ENCODE peak calls at places on chromosomes 1 and 21, in four cellular contexts. S, D, W and U are unnamed samples.
A peak's percentile ranks its signal among the peaks of the same experiment; 100 is the strongest.

GRCh38 chr21:33948096-33948950 is 32.7 kb upstream of the ATP5PO start:
- DNase-seq in W (no peak), S (peak; percentile 57), D (peak; percentile 53), U (no peak)

GRCh38 chr21:36768496-36768895 is 69.6 kb downstream of the SIM2 start:
- DNase-seq in D (no peak), W (no peak), S (no peak), U (no peak)

GRCh38 chr1:115112496-115113375 is 23.4 kb upstream of the TSPAN2 start:
- DNase-seq in S (no peak), W (peak; percentile 56), D (no peak), U (no peak)

GRCh38 chr21:16377120-16377658 is 647.4 kb downstream of the USP25 start:
- DNase-seq in S (no peak), D (no peak), W (no peak), U (no peak)

GRCh38 chr1:95257758-95258157 is 23.7 kb downstream of the RWDD3 start:
- DNase-seq in D (no peak), W (peak; percentile 8), S (no peak), U (no peak)

GRCh38 chr21:34123609-34124008 is 50.2 kb downstream of the MRPS6 start:
- DNase-seq in D (no peak), W (no peak), S (no peak), U (no peak)

GRCh38 chr1:111334169-111334568 is 43.5 kb downstream of the CHIA start:
- DNase-seq in W (peak; percentile 23), D (no peak), S (peak; percentile 10), U (peak; percentile 8)

GRCh38 chr1:53860967-53861411 is 22.9 kb upstream of the NDC1 start:
- DNase-seq in S (peak; percentile 21), D (peak; percentile 50), W (peak; percentile 47), U (peak; percentile 15)

GRCh38 chr1:32126770-32127169 is 18.9 kb downstream of the KPNA6 start:
- DNase-seq in W (no peak), D (no peak), S (no peak), U (no peak)

GRCh38 chr1:24207709-24208108 is 20.6 kb upstream of the IFNLR1 start:
- DNase-seq in S (no peak), D (no peak), W (no peak), U (no peak)

GRCh38 chr1:246155923-246156322 is 351.2 kb downstream of the SMYD3 start:
- DNase-seq in D (no peak), S (no peak), W (no peak), U (no peak)

GRCh38 chr1:84583648-84584047 is 9.4 kb upstream of the CTBS start:
- DNase-seq in W (no peak), D (no peak), S (no peak), U (no peak)

GRCh38 chr1:6454856-6455751 is 10.9 kb downstream of the TNFRSF25 start:
- DNase-seq in D (no peak), S (no peak), W (no peak), U (no peak)

GRCh38 chr1:40204855-40205254 is 42.9 kb upstream of the TMCO2 start:
- DNase-seq in W (no peak), S (no peak), D (no peak), U (no peak)

GRCh38 chr21:26982767-26983166 is 15.9 kb upstream of the ADAMTS5 start:
- DNase-seq in S (no peak), D (no peak), W (no peak), U (no peak)

GRCh38 chr21:26405735-26406361 is 167.2 kb downstream of the CYYR1 start:
- DNase-seq in W (peak; percentile 49), D (peak; percentile 4), S (peak; percentile 49), U (peak; percentile 31)

GRCh38 chr21:34965200-34966174 is 83.6 kb downstream of the RUNX1 start:
- DNase-seq in S (no peak), W (no peak), D (no peak), U (no peak)

GRCh38 chr1:172906778-172907592 is 143.8 kb downstream of the TNFSF18 start:
- DNase-seq in S (peak; percentile 66), W (no peak), D (no peak), U (no peak)

GRCh38 chr1:16048573-16049189 is 5.1 kb downstream of the CLCNKB start:
- DNase-seq in W (peak; percentile 68), S (no peak), D (no peak), U (no peak)
- TF ChIP-seq CTCF in W (no peak), S (no peak), D (no peak), U (no peak)

GRCh38 chr1:206907304-206907991 is 10.2 kb downstream of the IL24 start:
- DNase-seq in S (no peak), W (no peak), D (peak; percentile 34), U (no peak)
- TF ChIP-seq CTCF in S (peak; percentile 38), W (peak; percentile 35), D (peak; percentile 45), U (no peak)

DNA sequence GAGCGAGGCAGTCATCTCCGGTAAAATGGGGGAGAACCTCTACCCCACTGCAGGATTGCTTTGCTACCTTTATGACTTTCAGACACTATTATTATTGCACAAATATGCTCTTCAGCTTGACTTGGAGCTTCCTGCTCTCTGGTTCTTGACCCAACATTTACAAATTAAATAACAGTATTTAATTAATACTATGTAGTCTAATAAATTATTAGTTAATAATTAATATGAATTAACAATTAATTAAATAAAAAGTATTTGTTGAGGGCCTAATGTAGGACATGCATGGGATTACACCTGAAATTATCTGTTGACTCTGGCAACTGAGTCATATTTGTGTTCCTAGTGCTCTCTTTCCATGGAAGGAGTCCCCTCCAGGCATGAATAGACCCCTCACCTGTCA is 359.9 kb downstream of the SIPA1L2 start:
- DNase-seq in W (no peak), S (no peak), D (no peak), U (no peak)
- TF ChIP-seq CTCF in W (no peak), S (no peak), D (no peak), U (no peak)

GRCh38 chr1:1035291-1035931 is 15.5 kb downstream of the AGRN start:
- DNase-seq in S (no peak), D (no peak), W (no peak), U (no peak)
- TF ChIP-seq CTCF in S (no peak), D (no peak), W (no peak), U (no peak)

DNA sequence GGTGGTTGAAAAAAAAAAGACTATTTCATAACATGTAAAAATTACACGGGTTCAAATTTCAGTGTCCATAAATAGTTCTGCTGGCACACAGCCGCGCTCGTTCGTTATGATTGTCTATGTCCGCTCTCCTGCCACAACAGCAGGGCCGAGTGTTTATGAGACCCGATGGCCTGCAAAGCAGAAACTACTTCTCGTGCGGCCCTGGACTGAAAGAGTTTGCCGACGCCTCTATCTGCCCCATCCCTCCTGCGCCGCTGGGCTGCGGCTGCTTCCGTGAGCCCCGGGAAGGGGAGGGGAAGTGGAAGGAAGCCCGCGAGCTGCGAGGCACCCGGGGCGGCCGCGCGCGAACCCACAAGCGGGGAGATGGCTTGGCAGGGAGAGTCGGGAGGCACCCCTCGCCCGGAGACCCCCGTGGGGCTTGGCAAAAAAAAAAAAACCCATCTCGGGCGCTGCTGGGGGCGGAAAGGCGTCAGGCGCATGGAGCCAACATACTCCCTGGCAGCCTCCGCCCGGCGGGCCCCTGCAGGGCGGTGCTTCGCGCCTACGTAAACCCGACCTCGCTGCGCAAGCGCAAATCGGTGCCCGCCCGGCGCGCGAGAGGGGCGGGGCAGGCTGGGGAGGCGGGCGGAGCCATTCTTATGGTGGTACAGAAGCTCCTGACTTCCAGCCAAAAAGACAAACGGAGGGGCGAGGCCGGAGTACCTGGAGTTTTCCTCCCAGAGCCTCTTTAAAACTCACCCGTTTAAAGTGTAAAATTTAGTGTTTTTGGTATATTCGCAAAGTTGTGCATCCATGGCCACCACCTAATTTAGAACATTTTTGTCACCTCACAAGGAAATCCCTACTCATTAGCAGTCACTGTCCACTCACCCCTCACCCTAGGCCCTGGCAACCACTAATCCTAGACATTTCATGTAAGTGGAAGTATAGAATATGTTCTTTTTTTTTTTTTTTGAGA is 8.3 kb downstream of the SLC27A3 start:
- DNase-seq in W (peak; percentile 90), S (no peak), D (peak; percentile 95), U (peak; percentile 82)
- TF ChIP-seq CTCF in W (no peak), S (no peak), D (no peak), U (no peak)

DNA sequence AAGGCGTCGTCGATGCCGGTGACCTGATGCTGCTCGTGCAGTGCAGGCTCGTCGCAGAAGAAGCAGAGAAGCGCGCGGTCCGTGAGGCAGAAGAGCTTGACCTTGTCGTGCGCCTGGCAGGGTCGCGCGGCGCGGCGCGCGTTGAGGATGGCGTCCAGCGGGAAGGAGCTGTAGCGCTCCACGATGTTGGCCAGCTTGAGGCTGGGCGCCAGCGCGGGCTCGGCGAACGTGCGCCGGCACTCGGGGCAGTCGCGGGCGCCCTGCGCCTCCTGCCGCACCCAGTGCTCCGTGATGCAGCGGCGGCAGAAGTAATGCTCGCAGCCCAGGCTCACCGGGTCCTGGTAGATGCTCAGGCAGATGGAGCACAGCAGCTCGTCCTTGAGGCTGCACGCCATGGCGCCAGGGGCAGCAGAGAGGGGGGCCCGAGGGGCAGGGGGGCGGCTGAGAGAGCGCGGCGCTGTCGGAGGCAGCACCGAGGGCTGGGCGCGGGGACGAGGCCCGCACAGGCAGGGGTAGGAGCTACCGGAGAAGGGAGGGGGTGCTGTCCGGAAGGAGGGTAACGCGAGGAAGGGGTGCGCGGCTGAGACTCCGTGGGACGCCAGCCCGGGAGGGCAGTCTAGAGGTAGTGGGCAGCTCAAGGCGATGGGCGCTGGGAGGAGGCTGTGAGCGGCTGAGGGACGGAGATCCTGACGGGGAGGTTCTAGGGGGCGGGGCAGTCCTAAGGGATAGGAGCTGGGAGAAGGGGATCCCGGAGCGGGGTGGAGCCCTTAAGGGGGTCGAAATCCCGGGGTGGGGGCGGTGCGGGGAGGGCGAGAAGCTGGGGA is 593 bp downstream of the TRIM62 start:
- DNase-seq in S (no peak), W (peak; percentile 44), D (peak; percentile 42), U (no peak)
- TF ChIP-seq CTCF in S (no peak), W (no peak), D (no peak), U (no peak)